ENCODE peak calls at places on chromosomes 16 and 17, in seven cellular contexts. One of them, this sample, is unnamed.
A peak's percentile ranks its signal among the peaks of the same experiment; 100 is the strongest.

GRCh38 chr16:4411684-4412083 is 4.7 kb downstream of the CORO7 start:
- DNase-seq in kidney epithelial cell: no peak
- DNase-seq in left ventricle myocardium inferior: peak; percentile 83
- DNase-seq in astrocyte of the spinal cord: no peak
- DNase-seq in dorsolateral prefrontal cortex: peak; percentile 94
- DNase-seq in heart right ventricle: peak; percentile 76
- DNase-seq in AG09309: no peak
- DNase-seq in this sample: no peak

GRCh38 chr16:14324581-14324980 is 253.5 kb downstream of the MRTFB start:
- DNase-seq in kidney epithelial cell: no peak
- DNase-seq in heart right ventricle: no peak
- DNase-seq in left ventricle myocardium inferior: no peak
- DNase-seq in dorsolateral prefrontal cortex: no peak
- DNase-seq in AG09309: no peak
- DNase-seq in astrocyte of the spinal cord: peak; percentile 38
- DNase-seq in this sample: no peak

GRCh38 chr17:30378797-30379302 is at the start of gene CPD:
- DNase-seq in left ventricle myocardium inferior: peak; percentile 98
- DNase-seq in kidney epithelial cell: peak; percentile 53
- DNase-seq in dorsolateral prefrontal cortex: peak; percentile 98
- DNase-seq in heart right ventricle: peak; percentile 98
- DNase-seq in astrocyte of the spinal cord: peak; percentile 95
- DNase-seq in AG09309: peak; percentile 77
- DNase-seq in this sample: peak; percentile 97

GRCh38 chr17:76547183-76547641 is 7.4 kb downstream of the PRCD start:
- DNase-seq in dorsolateral prefrontal cortex: no peak
- DNase-seq in heart right ventricle: no peak
- DNase-seq in AG09309: no peak
- DNase-seq in left ventricle myocardium inferior: peak; percentile 47
- DNase-seq in kidney epithelial cell: no peak
- DNase-seq in astrocyte of the spinal cord: peak; percentile 71
- DNase-seq in this sample: no peak

GRCh38 chr16:56066617-56067016 is 124.7 kb upstream of the GNAO1 start:
- DNase-seq in left ventricle myocardium inferior: no peak
- DNase-seq in AG09309: no peak
- DNase-seq in heart right ventricle: no peak
- DNase-seq in astrocyte of the spinal cord: no peak
- DNase-seq in dorsolateral prefrontal cortex: no peak
- DNase-seq in kidney epithelial cell: no peak
- DNase-seq in this sample: no peak

GRCh38 chr17:30323262-30323894 is 10.5 kb downstream of the TMIGD1 start:
- DNase-seq in kidney epithelial cell: no peak
- DNase-seq in AG09309: no peak
- DNase-seq in astrocyte of the spinal cord: no peak
- DNase-seq in heart right ventricle: no peak
- DNase-seq in left ventricle myocardium inferior: no peak
- DNase-seq in dorsolateral prefrontal cortex: no peak
- DNase-seq in this sample: no peak

GRCh38 chr17:82865996-82866395 is 26.2 kb upstream of the ZNF750 start:
- DNase-seq in dorsolateral prefrontal cortex: no peak
- DNase-seq in AG09309: no peak
- DNase-seq in astrocyte of the spinal cord: no peak
- DNase-seq in heart right ventricle: no peak
- DNase-seq in kidney epithelial cell: no peak
- DNase-seq in left ventricle myocardium inferior: no peak
- DNase-seq in this sample: peak; percentile 18

GRCh38 chr17:67245694-67246397 is 850 bp upstream of the HELZ start:
- DNase-seq in kidney epithelial cell: no peak
- DNase-seq in dorsolateral prefrontal cortex: peak; percentile 50
- DNase-seq in heart right ventricle: peak; percentile 39
- DNase-seq in left ventricle myocardium inferior: peak; percentile 24
- DNase-seq in AG09309: no peak
- DNase-seq in astrocyte of the spinal cord: no peak
- DNase-seq in this sample: peak; percentile 75

GRCh38 chr17:61423967-61424649 is 24.5 kb downstream of the TBX2 start:
- DNase-seq in left ventricle myocardium inferior: no peak
- DNase-seq in dorsolateral prefrontal cortex: no peak
- DNase-seq in astrocyte of the spinal cord: no peak
- DNase-seq in AG09309: no peak
- DNase-seq in heart right ventricle: no peak
- DNase-seq in kidney epithelial cell: no peak
- DNase-seq in this sample: no peak

GRCh38 chr17:16988749-16989229 is 16.9 kb upstream of the TNFRSF13B start:
- DNase-seq in left ventricle myocardium inferior: no peak
- DNase-seq in heart right ventricle: no peak
- DNase-seq in kidney epithelial cell: no peak
- DNase-seq in astrocyte of the spinal cord: no peak
- DNase-seq in AG09309: no peak
- DNase-seq in dorsolateral prefrontal cortex: no peak
- DNase-seq in this sample: no peak

GRCh38 chr16:87056083-87056482 is 261.1 kb downstream of the C16orf95 start:
- DNase-seq in AG09309: no peak
- DNase-seq in dorsolateral prefrontal cortex: no peak
- DNase-seq in heart right ventricle: no peak
- DNase-seq in left ventricle myocardium inferior: no peak
- DNase-seq in kidney epithelial cell: no peak
- DNase-seq in astrocyte of the spinal cord: peak; percentile 47
- DNase-seq in this sample: no peak

GRCh38 chr16:67538666-67539101 is 10.1 kb downstream of the RIPOR1 start:
- DNase-seq in kidney epithelial cell: no peak
- DNase-seq in AG09309: no peak
- DNase-seq in astrocyte of the spinal cord: peak; percentile 65
- DNase-seq in dorsolateral prefrontal cortex: no peak
- DNase-seq in left ventricle myocardium inferior: no peak
- DNase-seq in heart right ventricle: no peak
- DNase-seq in this sample: no peak

GRCh38 chr17:8126306-8127066 is 2.6 kb upstream of the HES7 start:
- DNase-seq in AG09309: no peak
- DNase-seq in kidney epithelial cell: no peak
- DNase-seq in heart right ventricle: peak; percentile 63
- DNase-seq in astrocyte of the spinal cord: peak; percentile 59
- DNase-seq in dorsolateral prefrontal cortex: no peak
- DNase-seq in left ventricle myocardium inferior: no peak
- DNase-seq in this sample: peak; percentile 71

GRCh38 chr16:83402160-83402794 is 405.5 kb upstream of the HSBP1 start:
- DNase-seq in heart right ventricle: no peak
- DNase-seq in dorsolateral prefrontal cortex: no peak
- DNase-seq in astrocyte of the spinal cord: no peak
- DNase-seq in kidney epithelial cell: no peak
- DNase-seq in left ventricle myocardium inferior: no peak
- DNase-seq in AG09309: no peak
- DNase-seq in this sample: no peak

GRCh38 chr17:71461504-71462197 is 659.2 kb upstream of the SOX9 start:
- DNase-seq in AG09309: no peak
- DNase-seq in kidney epithelial cell: no peak
- DNase-seq in heart right ventricle: no peak
- DNase-seq in left ventricle myocardium inferior: no peak
- DNase-seq in dorsolateral prefrontal cortex: no peak
- DNase-seq in astrocyte of the spinal cord: no peak
- DNase-seq in this sample: no peak

GRCh38 chr17:43356999-43357398 is 41.8 kb upstream of the ARL4D start:
- DNase-seq in dorsolateral prefrontal cortex: no peak
- DNase-seq in kidney epithelial cell: peak; percentile 84
- DNase-seq in astrocyte of the spinal cord: peak; percentile 91
- DNase-seq in heart right ventricle: no peak
- DNase-seq in AG09309: peak; percentile 78
- DNase-seq in left ventricle myocardium inferior: no peak
- DNase-seq in this sample: no peak

GRCh38 chr17:36849871-36850348 is 87.4 kb upstream of the LHX1 start:
- DNase-seq in astrocyte of the spinal cord: peak; percentile 44
- DNase-seq in heart right ventricle: no peak
- DNase-seq in kidney epithelial cell: peak; percentile 67
- DNase-seq in dorsolateral prefrontal cortex: no peak
- DNase-seq in AG09309: peak; percentile 11
- DNase-seq in left ventricle myocardium inferior: no peak
- DNase-seq in this sample: no peak

GRCh38 chr17:74873874-74874614 is 1.2 kb upstream of the FDXR start:
- DNase-seq in astrocyte of the spinal cord: no peak
- DNase-seq in AG09309: no peak
- DNase-seq in left ventricle myocardium inferior: no peak
- DNase-seq in kidney epithelial cell: no peak
- DNase-seq in heart right ventricle: no peak
- DNase-seq in dorsolateral prefrontal cortex: no peak
- DNase-seq in this sample: no peak

GRCh38 chr17:81295678-81296381 is 723 bp upstream of the SLC38A10 start:
- DNase-seq in AG09309: no peak
- DNase-seq in dorsolateral prefrontal cortex: no peak
- DNase-seq in left ventricle myocardium inferior: no peak
- DNase-seq in kidney epithelial cell: peak; percentile 42
- DNase-seq in astrocyte of the spinal cord: peak; percentile 29
- DNase-seq in heart right ventricle: no peak
- DNase-seq in this sample: peak; percentile 81

GRCh38 chr17:58046230-58047094 is 36.8 kb upstream of the DYNLL2 start:
- DNase-seq in left ventricle myocardium inferior: peak; percentile 22
- DNase-seq in astrocyte of the spinal cord: no peak
- DNase-seq in AG09309: no peak
- DNase-seq in kidney epithelial cell: no peak
- DNase-seq in heart right ventricle: peak; percentile 21
- DNase-seq in dorsolateral prefrontal cortex: peak; percentile 78
- DNase-seq in this sample: no peak

GRCh38 chr16:84075376-84075775 is 32.8 kb upstream of the SLC38A8 start:
- DNase-seq in left ventricle myocardium inferior: no peak
- DNase-seq in heart right ventricle: no peak
- DNase-seq in dorsolateral prefrontal cortex: no peak
- DNase-seq in AG09309: no peak
- DNase-seq in astrocyte of the spinal cord: no peak
- DNase-seq in kidney epithelial cell: no peak
- DNase-seq in this sample: no peak

GRCh38 chr16:30565526-30565925 is 6.0 kb downstream of the ZNF688 start:
- DNase-seq in kidney epithelial cell: no peak
- DNase-seq in heart right ventricle: no peak
- DNase-seq in left ventricle myocardium inferior: no peak
- DNase-seq in dorsolateral prefrontal cortex: no peak
- DNase-seq in astrocyte of the spinal cord: no peak
- DNase-seq in AG09309: no peak
- DNase-seq in this sample: no peak

GRCh38 chr17:61402978-61403845 is 3.6 kb downstream of the TBX2 start:
- DNase-seq in dorsolateral prefrontal cortex: no peak
- DNase-seq in left ventricle myocardium inferior: no peak
- DNase-seq in AG09309: no peak
- DNase-seq in heart right ventricle: no peak
- DNase-seq in astrocyte of the spinal cord: no peak
- DNase-seq in kidney epithelial cell: no peak
- DNase-seq in this sample: no peak

GRCh38 chr16:57797526-57798266 is 4.6 kb downstream of the KIFC3 start:
- DNase-seq in astrocyte of the spinal cord: no peak
- DNase-seq in kidney epithelial cell: no peak
- DNase-seq in AG09309: no peak
- DNase-seq in heart right ventricle: peak; percentile 40
- DNase-seq in left ventricle myocardium inferior: no peak
- DNase-seq in dorsolateral prefrontal cortex: no peak
- DNase-seq in this sample: no peak
- H3K4me3 ChIP-seq in astrocyte of the spinal cord: no peak overlapping the region
- H3K4me3 ChIP-seq in kidney epithelial cell: peak overlapping the region; percentile 35
- H3K4me3 ChIP-seq in AG09309: no peak overlapping the region
- H3K4me3 ChIP-seq in heart right ventricle: no peak overlapping the region
- H3K4me3 ChIP-seq in left ventricle myocardium inferior: peak overlapping the region; percentile 53
- H3K4me3 ChIP-seq in dorsolateral prefrontal cortex: no peak overlapping the region
- H3K4me3 ChIP-seq in this sample: no peak overlapping the region

DNA sequence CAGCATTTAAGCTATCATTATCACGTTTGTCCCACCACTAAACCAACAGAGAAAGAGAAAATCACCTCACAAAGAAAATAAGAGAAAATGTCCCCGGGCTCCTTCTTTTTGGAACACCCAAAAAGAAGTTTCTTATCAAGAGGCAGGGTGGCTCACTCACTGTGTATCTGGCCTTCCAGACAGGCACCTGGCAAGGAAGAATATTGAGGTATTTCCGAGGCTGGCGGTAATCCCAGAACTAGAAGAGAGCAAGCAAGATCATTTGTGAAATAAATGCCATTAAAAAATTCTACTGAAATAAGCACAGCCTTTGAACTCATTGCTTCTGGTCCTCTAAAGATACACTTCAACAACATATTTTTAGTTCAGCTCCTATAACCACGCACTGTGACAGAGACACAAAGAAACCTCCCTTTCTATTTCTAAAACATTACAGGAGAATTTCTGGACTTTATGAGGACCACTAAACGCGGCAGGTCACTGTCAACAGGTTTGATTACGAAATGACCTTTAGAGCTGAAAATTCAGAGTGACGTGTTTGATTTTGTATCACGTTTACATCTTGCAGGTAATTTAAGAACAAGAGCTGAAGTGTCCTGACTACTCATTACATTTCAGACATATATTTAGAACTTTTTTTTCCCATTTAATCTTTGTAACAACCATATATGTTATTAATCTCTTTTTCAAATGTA is 61.0 kb downstream of the WDR59 start:
- DNase-seq in astrocyte of the spinal cord: no peak
- DNase-seq in AG09309: no peak
- DNase-seq in left ventricle myocardium inferior: no peak
- DNase-seq in heart right ventricle: no peak
- DNase-seq in kidney epithelial cell: no peak
- DNase-seq in dorsolateral prefrontal cortex: no peak
- DNase-seq in this sample: no peak
- TF ChIP-seq CTCF in astrocyte of the spinal cord: no peak
- TF ChIP-seq CTCF in AG09309: no peak
- TF ChIP-seq CTCF in left ventricle myocardium inferior: no peak
- TF ChIP-seq CTCF in heart right ventricle: no peak
- TF ChIP-seq CTCF in kidney epithelial cell: no peak
- TF ChIP-seq CTCF in dorsolateral prefrontal cortex: no peak
- TF ChIP-seq CTCF in this sample: no peak

DNA sequence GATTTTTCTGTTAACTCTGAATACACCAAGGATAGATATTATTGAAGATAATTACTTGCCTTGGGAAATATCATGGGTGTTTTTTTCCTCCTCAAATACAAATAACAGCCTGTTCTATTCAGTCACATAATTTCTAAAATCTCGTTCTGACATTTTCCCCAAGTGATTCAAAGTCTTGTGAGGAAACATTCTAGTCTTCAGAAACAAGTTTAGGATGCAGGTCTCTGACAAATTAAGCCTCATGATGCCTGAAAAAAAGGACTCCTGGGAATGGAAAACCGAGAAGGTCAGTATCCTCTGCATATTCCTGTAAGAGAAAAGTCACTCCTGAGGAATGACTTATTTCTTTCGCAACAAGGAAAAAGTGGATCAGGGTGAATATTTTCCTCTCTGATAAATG is 384.5 kb downstream of the CNTNAP4 start:
- DNase-seq in left ventricle myocardium inferior: no peak
- DNase-seq in dorsolateral prefrontal cortex: no peak
- DNase-seq in astrocyte of the spinal cord: no peak
- DNase-seq in heart right ventricle: no peak
- DNase-seq in AG09309: no peak
- DNase-seq in kidney epithelial cell: no peak
- DNase-seq in this sample: no peak
- H3K4me3 ChIP-seq in left ventricle myocardium inferior: no peak overlapping the region
- H3K4me3 ChIP-seq in dorsolateral prefrontal cortex: no peak overlapping the region
- H3K4me3 ChIP-seq in astrocyte of the spinal cord: no peak overlapping the region
- H3K4me3 ChIP-seq in heart right ventricle: no peak overlapping the region
- H3K4me3 ChIP-seq in AG09309: no peak overlapping the region
- H3K4me3 ChIP-seq in kidney epithelial cell: no peak overlapping the region
- H3K4me3 ChIP-seq in this sample: no peak overlapping the region

DNA sequence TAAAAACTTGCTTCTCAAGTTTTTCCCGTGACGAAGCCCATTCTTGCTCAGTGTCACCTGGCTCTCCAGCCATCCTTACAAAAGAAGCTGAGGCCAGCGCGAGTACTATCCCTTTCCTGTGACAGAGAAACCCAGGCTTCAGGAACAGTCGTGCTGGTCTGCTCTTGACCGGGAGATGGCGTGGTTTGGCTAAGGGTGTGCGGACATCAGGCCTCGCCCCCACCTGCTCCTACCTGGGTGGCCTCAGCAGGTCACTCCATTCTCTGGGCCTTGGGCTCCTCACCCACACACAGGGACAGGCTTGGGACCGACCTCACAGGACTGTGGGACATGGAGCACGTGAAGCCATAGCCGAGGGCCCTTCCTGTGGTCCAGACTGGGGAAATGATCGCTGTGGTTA is 75.2 kb upstream of the CIBAR2 start:
- DNase-seq in astrocyte of the spinal cord: no peak
- DNase-seq in heart right ventricle: no peak
- DNase-seq in dorsolateral prefrontal cortex: no peak
- DNase-seq in kidney epithelial cell: no peak
- DNase-seq in left ventricle myocardium inferior: no peak
- DNase-seq in AG09309: no peak
- DNase-seq in this sample: no peak
- TF ChIP-seq CTCF in astrocyte of the spinal cord: no peak
- TF ChIP-seq CTCF in heart right ventricle: no peak
- TF ChIP-seq CTCF in dorsolateral prefrontal cortex: no peak
- TF ChIP-seq CTCF in kidney epithelial cell: no peak
- TF ChIP-seq CTCF in left ventricle myocardium inferior: no peak
- TF ChIP-seq CTCF in AG09309: no peak
- TF ChIP-seq CTCF in this sample: no peak

This sample was measured in mucosa of descending colon.